ENCODE peak calls at places on chromosomes 5 and 9, in nine cellular contexts. W, X, C, Z, M, G, N, B and P are unnamed samples.

GRCh38 chr9:37031081-37031480 is 3.0 kb downstream of the PAX5 start:
- ATAC-seq in W (no peak), X (no peak), C (no peak), Z (no peak), M (no peak), G (no peak), N (no peak), B (no peak), P (no peak)

GRCh38 chr5:159965031-159965837 is 43.7 kb upstream of the TTC1 start:
- ATAC-seq in W (no peak), X (no peak), C (no peak), Z (peak), M (peak), G (peak), N (peak), B (no peak), P (no peak)

GRCh38 chr9:136958473-136958872 is 6.4 kb downstream of the LCN12 start:
- ATAC-seq in W (no peak), X (no peak), C (no peak), Z (no peak), M (no peak), G (no peak), N (no peak), B (no peak), P (no peak)

GRCh38 chr9:36029765-36030528 is 6.8 kb upstream of the RECK start:
- ATAC-seq in W (no peak), X (no peak), C (no peak), Z (peak), M (no peak), G (peak), N (peak), B (no peak), P (peak)

GRCh38 chr5:34657550-34657921 is 1.4 kb downstream of the RAI14 start:
- ATAC-seq in W (no peak), X (no peak), C (no peak), Z (no peak), M (no peak), G (no peak), N (no peak), B (no peak), P (no peak)

GRCh38 chr9:86452194-86452828 is 98.1 kb upstream of the TUT7 start:
- ATAC-seq in W (no peak), X (no peak), C (no peak), Z (no peak), M (no peak), G (no peak), N (no peak), B (no peak), P (peak)

GRCh38 chr5:131218392-131218791 is 45.5 kb upstream of the CDC42SE2 start:
- ATAC-seq in W (no peak), X (no peak), C (peak), Z (no peak), M (peak), G (no peak), N (no peak), B (no peak), P (no peak)

GRCh38 chr9:68690088-68690487 is 15.0 kb upstream of the PIP5K1B start:
- ATAC-seq in W (no peak), X (no peak), C (no peak), Z (peak), M (peak), G (peak), N (peak), B (no peak), P (peak)

GRCh38 chr9:89438194-89438593 is 59.7 kb downstream of the SEMA4D start:
- ATAC-seq in W (no peak), X (no peak), C (no peak), Z (no peak), M (no peak), G (no peak), N (no peak), B (no peak), P (no peak)

GRCh38 chr9:134065720-134066419 is 2.0 kb downstream of the BRD3 start:
- ATAC-seq in W (peak), X (peak), C (peak), Z (peak), M (peak), G (no peak), N (no peak), B (peak), P (no peak)

GRCh38 chr5:134053840-134054338 is 49.1 kb upstream of the VDAC1 start:
- ATAC-seq in W (no peak), X (peak), C (peak), Z (no peak), M (no peak), G (no peak), N (no peak), B (peak), P (no peak)

GRCh38 chr5:154756203-154756870 is 1.2 kb downstream of the LARP1 start:
- ATAC-seq in W (peak), X (no peak), C (no peak), Z (peak), M (peak), G (peak), N (no peak), B (no peak), P (no peak)

GRCh38 chr9:114733814-114734213 is 51.8 kb upstream of the TEX48 start:
- ATAC-seq in W (no peak), X (no peak), C (peak), Z (no peak), M (peak), G (no peak), N (no peak), B (no peak), P (no peak)

GRCh38 chr5:143338658-143339366 is 64.7 kb downstream of the NR3C1 start:
- ATAC-seq in W (no peak), X (peak), C (peak), Z (no peak), M (peak), G (no peak), N (no peak), B (no peak), P (no peak)

GRCh38 chr5:153153086-153153485 is 337.4 kb upstream of the GRIA1 start:
- ATAC-seq in W (no peak), X (no peak), C (no peak), Z (no peak), M (no peak), G (no peak), N (no peak), B (no peak), P (no peak)

GRCh38 chr9:108331596-108331995 is 524.2 kb downstream of the ACTL7B start:
- ATAC-seq in W (no peak), X (no peak), C (no peak), Z (no peak), M (no peak), G (no peak), N (no peak), B (no peak), P (no peak)

GRCh38 chr5:168893231-168893630 is 314.1 kb upstream of the PANK3 start:
- ATAC-seq in W (no peak), X (no peak), C (no peak), Z (no peak), M (no peak), G (no peak), N (no peak), B (no peak), P (no peak)

GRCh38 chr5:33470544-33470943 is 29.8 kb downstream of the TARS1 start:
- ATAC-seq in W (no peak), X (no peak), C (no peak), Z (no peak), M (peak), G (no peak), N (peak), B (no peak), P (no peak)

GRCh38 chr5:141371572-141372475 is 1.8 kb downstream of the PCDHGB3 start:
- ATAC-seq in W (no peak), X (no peak), C (no peak), Z (no peak), M (no peak), G (peak), N (no peak), B (no peak), P (no peak)

GRCh38 chr9:93324191-93324834 is 127.2 kb upstream of the FAM120A start:
- ATAC-seq in W (no peak), X (no peak), C (no peak), Z (no peak), M (peak), G (no peak), N (no peak), B (no peak), P (no peak)

GRCh38 chr9:70120834-70121510 is 77.3 kb downstream of the MAMDC2 start:
- ATAC-seq in W (no peak), X (no peak), C (no peak), Z (peak), M (no peak), G (peak), N (peak), B (no peak), P (peak)

GRCh38 chr9:91078041-91078441 is 276.4 kb downstream of the SYK start:
- ATAC-seq in W (no peak), X (no peak), C (no peak), Z (peak), M (no peak), G (no peak), N (no peak), B (no peak), P (no peak)

GRCh38 chr5:134250949-134251348 is 25.1 kb upstream of the PPP2CA start:
- ATAC-seq in W (no peak), X (no peak), C (no peak), Z (no peak), M (no peak), G (no peak), N (no peak), B (no peak), P (no peak)

GRCh38 chr5:177147239-177147638 is 13.7 kb downstream of the NSD1 start:
- ATAC-seq in W (no peak), X (no peak), C (no peak), Z (no peak), M (no peak), G (no peak), N (no peak), B (no peak), P (no peak)

GRCh38 chr5:55278778-55279177 is 28.7 kb downstream of the DHX29 start:
- ATAC-seq in W (no peak), X (no peak), C (no peak), Z (no peak), M (no peak), G (no peak), N (no peak), B (no peak), P (no peak)

GRCh38 chr5:55903121-55903701 is 52.1 kb downstream of the IL31RA start:
- ATAC-seq in W (peak), X (peak), C (peak), Z (peak), M (peak), G (no peak), N (no peak), B (peak), P (no peak)

GRCh38 chr5:39175273-39175955 is 43.9 kb downstream of the FYB1 start:
- ATAC-seq in W (peak), X (peak), C (peak), Z (no peak), M (peak), G (no peak), N (no peak), B (no peak), P (no peak)

GRCh38 chr5:57410374-57411320 is 72.0 kb downstream of the ACTBL2 start:
- ATAC-seq in W (no peak), X (no peak), C (no peak), Z (no peak), M (no peak), G (no peak), N (no peak), B (no peak), P (no peak)

GRCh38 chr9:129756191-129756590 is 3.3 kb upstream of the PTGES start:
- ATAC-seq in W (no peak), X (no peak), C (no peak), Z (no peak), M (no peak), G (no peak), N (no peak), B (no peak), P (no peak)

GRCh38 chr5:55510523-55510880 is 24.3 kb downstream of the PLPP1 start:
- ATAC-seq in W (no peak), X (no peak), C (no peak), Z (no peak), M (no peak), G (peak), N (no peak), B (no peak), P (no peak)

GRCh38 chr9:121895836-121896544 is 197.1 kb downstream of the TTLL11 start:
- ATAC-seq in W (peak), X (no peak), C (peak), Z (peak), M (peak), G (peak), N (peak), B (no peak), P (peak)

GRCh38 chr5:60010328-60010727 is 116.8 kb upstream of the PDE4D start:
- ATAC-seq in W (no peak), X (no peak), C (no peak), Z (no peak), M (no peak), G (no peak), N (no peak), B (no peak), P (no peak)

GRCh38 chr5:59746261-59746765 is 147.2 kb downstream of the PDE4D start:
- ATAC-seq in W (no peak), X (no peak), C (no peak), Z (peak), M (no peak), G (no peak), N (peak), B (no peak), P (no peak)

GRCh38 chr9:7368410-7369292 is 430.9 kb downstream of the DMAC1 start:
- ATAC-seq in W (no peak), X (no peak), C (no peak), Z (peak), M (no peak), G (peak), N (no peak), B (no peak), P (peak)

GRCh38 chr9:101235105-101235866 is 149.5 kb downstream of the BAAT start:
- ATAC-seq in W (no peak), X (no peak), C (no peak), Z (peak), M (peak), G (no peak), N (no peak), B (no peak), P (no peak)

GRCh38 chr5:84715087-84715486 is 330.4 kb upstream of the EDIL3 start:
- ATAC-seq in W (no peak), X (no peak), C (no peak), Z (no peak), M (no peak), G (no peak), N (no peak), B (no peak), P (no peak)

GRCh38 chr5:141646026-141646425 is 5.2 kb downstream of the FCHSD1 start:
- ATAC-seq in W (no peak), X (no peak), C (no peak), Z (no peak), M (no peak), G (no peak), N (no peak), B (no peak), P (no peak)

GRCh38 chr5:142697356-142697807 is 11.5 kb upstream of the FGF1 start:
- ATAC-seq in W (no peak), X (no peak), C (no peak), Z (peak), M (no peak), G (peak), N (peak), B (no peak), P (peak)

GRCh38 chr9:95552814-95553546 is 36.2 kb upstream of the PTCH1 start:
- ATAC-seq in W (no peak), X (peak), C (no peak), Z (peak), M (peak), G (peak), N (peak), B (no peak), P (peak)